ENCODE peak calls at places on chromosomes 16 and 17, in five cellular contexts. H is ascending aorta, K is mammary epithelial cell, X is cardiac muscle cell, Y is heart left ventricle. B is an unnamed sample.
A peak's percentile ranks its signal among the peaks of the same experiment; 100 is the strongest.

GRCh38 chr17:7294614-7295153 is at the start of gene YBX2:
- DNase-seq in H (no peak), K (peak; percentile 45), X (peak; percentile 25), Y (peak; percentile 76), B (no peak)

GRCh38 chr16:83171396-83171795 is 544.6 kb downstream of the CDH13 start:
- DNase-seq in H (no peak), K (no peak), X (no peak), Y (no peak), B (no peak)

GRCh38 chr17:45371414-45372324 is 54.8 kb upstream of the MAP3K14 start:
- DNase-seq in H (no peak), K (peak; percentile 96), X (peak; percentile 99), Y (peak; percentile 81), B (peak; percentile 99)

GRCh38 chr17:540632-541031 is 174.0 kb downstream of the VPS53 start:
- DNase-seq in H (no peak), K (no peak), X (no peak), Y (no peak), B (no peak)

GRCh38 chr16:15874745-15875314 is 13.6 kb downstream of the CEP20 start:
- DNase-seq in H (no peak), K (peak; percentile 56), X (peak; percentile 82), Y (peak; percentile 29), B (peak; percentile 56)

GRCh38 chr17:44278006-44278405 is 10.1 kb upstream of the SLC4A1 start:
- DNase-seq in H (no peak), K (no peak), X (no peak), Y (no peak), B (no peak)

GRCh38 chr16:51239196-51239595 is 88.1 kb upstream of the SALL1 start:
- DNase-seq in H (no peak), K (no peak), X (no peak), Y (no peak), B (no peak)

GRCh38 chr17:31491794-31492171 is 100.3 kb downstream of the RAB11FIP4 start:
- DNase-seq in H (no peak), K (peak; percentile 25), X (no peak), Y (no peak), B (no peak)

GRCh38 chr17:66965801-66966528 is 1.5 kb downstream of the CACNG4 start:
- DNase-seq in H (no peak), K (no peak), X (no peak), Y (no peak), B (no peak)

GRCh38 chr17:51251010-51251409 is 8.8 kb downstream of the MBTD1 start:
- DNase-seq in H (no peak), K (no peak), X (peak; percentile 1), Y (no peak), B (peak; percentile 57)

GRCh38 chr17:77829871-77830799 is 128.4 kb upstream of the TNRC6C start:
- DNase-seq in H (no peak), K (peak; percentile 41), X (peak; percentile 86), Y (peak; percentile 83), B (peak; percentile 76)

GRCh38 chr16:13957197-13958078 is 37.5 kb downstream of the ERCC4 start:
- DNase-seq in H (no peak), K (peak; percentile 87), X (peak; percentile 96), Y (peak; percentile 53), B (peak; percentile 93)

GRCh38 chr17:7794063-7794663 is 39.9 kb upstream of the KDM6B start:
- DNase-seq in H (no peak), K (no peak), X (no peak), Y (no peak), B (no peak)

GRCh38 chr16:56301391-56301850 is 110.1 kb downstream of the GNAO1 start:
- DNase-seq in H (no peak), K (no peak), X (peak; percentile 30), Y (no peak), B (peak; percentile 83)

GRCh38 chr17:65638221-65638940 is 76.9 kb upstream of the AXIN2 start:
- DNase-seq in H (no peak), K (no peak), X (peak; percentile 16), Y (no peak), B (no peak)

GRCh38 chr17:39073916-39074315 is 77.5 kb downstream of the PLXDC1 start:
- DNase-seq in H (no peak), K (peak; percentile 86), X (no peak), Y (no peak), B (no peak)

GRCh38 chr17:39069114-39069756 is 82.2 kb downstream of the PLXDC1 start:
- DNase-seq in H (no peak), K (peak; percentile 32), X (peak; percentile 70), Y (no peak), B (no peak)

GRCh38 chr17:39077252-39077651 is 74.2 kb downstream of the PLXDC1 start:
- DNase-seq in H (no peak), K (no peak), X (no peak), Y (no peak), B (no peak)

GRCh38 chr17:39071573-39071972 is 79.9 kb downstream of the PLXDC1 start:
- DNase-seq in H (no peak), K (no peak), X (no peak), Y (no peak), B (no peak)

GRCh38 chr17:39073353-39073752 is 78.1 kb downstream of the PLXDC1 start:
- DNase-seq in H (no peak), K (no peak), X (no peak), Y (no peak), B (no peak)
- H3K27ac ChIP-seq in H (no peak overlapping the region), K (no peak overlapping the region), X (no peak overlapping the region), Y (no peak overlapping the region), B (no peak overlapping the region)

GRCh38 chr16:89047331-89048086 is 46.1 kb upstream of the ACSF3 start:
- DNase-seq in H (no peak), K (no peak), X (no peak), Y (no peak), B (no peak)
- H3K4me1 ChIP-seq in H (no peaks in the 10 kb centered on the region), K (peaks cover 10% of the 10 kb centered on the region), X (no peaks in the 10 kb centered on the region), Y (no peaks in the 10 kb centered on the region), B (peaks cover 6% of the 10 kb centered on the region)

GRCh38 chr16:75379339-75379738 is 54.0 kb downstream of the CFDP1 start:
- DNase-seq in H (no peak), K (no peak), X (no peak), Y (no peak), B (no peak)
- H3K36me3 ChIP-seq in H (no peaks in the 10 kb centered on the region), K (no peaks in the 10 kb centered on the region), X (no peaks in the 10 kb centered on the region), Y (no peaks in the 10 kb centered on the region), B (peaks cover 2% of the 10 kb centered on the region)

GRCh38 chr16:27769561-27770222 is 219.7 kb downstream of the KATNIP start:
- DNase-seq in H (no peak), K (peak; percentile 71), X (peak; percentile 56), Y (no peak), B (peak; percentile 61)

GRCh38 chr16:27772093-27772820 is 222.3 kb downstream of the KATNIP start:
- DNase-seq in H (no peak), K (no peak), X (no peak), Y (no peak), B (no peak)

GRCh38 chr16:27768651-27769270 is 218.8 kb downstream of the KATNIP start:
- DNase-seq in H (no peak), K (no peak), X (no peak), Y (no peak), B (no peak)

GRCh38 chr16:27771201-27771910 is 221.4 kb downstream of the KATNIP start:
- DNase-seq in H (no peak), K (no peak), X (no peak), Y (no peak), B (no peak)

GRCh38 chr16:27770271-27771196 is 220.6 kb downstream of the KATNIP start:
- DNase-seq in H (no peak), K (no peak), X (no peak), Y (no peak), B (no peak)
- H3K27ac ChIP-seq in H (peak overlapping the region; percentile 83), K (peak overlapping the region; percentile 12), X (no peak overlapping the region), Y (no peak overlapping the region), B (peak overlapping the region; percentile 62)

GRCh38 chr17:28898261-28898955 is 875 bp upstream of the FLOT2 start:
- DNase-seq in H (no peak), K (no peak), X (no peak), Y (no peak), B (no peak)
- H3K4me1 ChIP-seq in H (no peaks in the 10 kb centered on the region), K (peaks cover 28% of the 10 kb centered on the region), X (peaks cover 12% of the 10 kb centered on the region), Y (peaks cover 34% of the 10 kb centered on the region), B (peaks cover 38% of the 10 kb centered on the region)

DNA sequence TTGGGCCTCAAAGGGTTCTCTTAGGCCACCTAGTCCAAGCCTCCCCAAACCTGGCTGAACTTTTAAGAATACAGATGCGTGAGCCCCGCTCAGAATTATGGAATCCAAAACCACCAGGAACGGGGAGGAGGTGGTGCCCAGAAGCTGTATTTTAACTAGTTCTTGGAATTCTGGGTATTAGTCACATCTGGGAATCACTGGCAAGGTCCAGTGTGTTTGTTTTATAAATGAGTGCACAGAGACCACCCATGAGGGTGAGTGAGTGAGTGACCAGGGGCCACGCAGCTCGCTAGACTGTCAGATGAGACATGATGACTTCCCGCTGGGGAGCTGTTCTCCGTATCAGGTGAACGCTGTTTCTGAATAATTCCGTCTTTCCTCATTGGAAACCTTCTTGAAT is 14.2 kb downstream of the KLHL36 start:
- DNase-seq in H (no peak), K (no peak), X (no peak), Y (no peak), B (peak; percentile 91)
- H3K36me3 ChIP-seq in H (peaks cover 89% of the 10 kb centered on the region), K (peaks cover 23% of the 10 kb centered on the region), X (peaks cover 31% of the 10 kb centered on the region), Y (peaks cover 39% of the 10 kb centered on the region), B (peaks cover 60% of the 10 kb centered on the region)

GRCh38 chr16:49699718-49700117 is 156.2 kb downstream of the ZNF423 start:
- DNase-seq in H (no peak), K (no peak), X (no peak), Y (no peak), B (no peak)
- H3K27ac ChIP-seq in H (peak overlapping the region; percentile 89), K (no peak overlapping the region), X (peak overlapping the region; percentile 90), Y (no peak overlapping the region), B (peak overlapping the region; percentile 67)

DNA sequence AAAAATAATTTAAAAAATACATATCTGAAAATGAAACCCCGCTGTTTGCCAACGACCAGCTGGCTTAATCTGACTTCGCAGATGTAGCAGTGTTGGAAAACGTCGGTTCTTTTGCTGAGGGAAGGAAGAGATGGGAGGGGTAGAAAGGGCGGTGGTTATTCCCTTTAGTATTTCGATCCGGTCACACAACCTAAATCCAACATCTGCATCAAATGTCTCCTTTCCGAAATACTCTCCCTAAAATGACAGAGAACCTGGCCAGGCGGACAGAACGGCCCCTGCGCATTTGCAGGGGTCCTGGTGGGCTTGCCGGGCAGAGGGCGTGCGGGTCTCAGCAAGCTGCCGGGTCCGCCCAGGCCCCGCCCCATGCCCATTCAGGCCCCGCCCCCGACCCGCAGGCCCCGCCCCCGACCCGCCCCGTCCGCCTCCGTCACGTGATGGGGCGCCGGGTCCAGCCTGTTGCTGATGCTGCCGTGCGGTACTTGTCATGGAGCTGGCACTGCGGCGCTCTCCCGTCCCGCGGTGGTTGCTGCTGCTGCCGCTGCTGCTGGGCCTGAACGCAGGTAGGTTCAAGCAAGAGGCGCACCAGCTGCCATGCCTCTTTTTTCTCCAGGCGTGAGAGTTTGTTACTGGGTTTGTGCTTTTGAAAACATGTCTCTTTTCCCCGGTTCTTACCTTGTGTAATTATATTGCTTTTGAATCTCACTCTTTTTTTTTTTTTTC is at the start of gene SCPEP1:
- DNase-seq in H (peak; percentile 64), K (peak; percentile 74), X (peak; percentile 80), Y (peak; percentile 86), B (peak; percentile 80)
- H3K4me1 ChIP-seq in H (no peaks in the 10 kb centered on the region), K (peaks cover 58% of the 10 kb centered on the region), X (peaks cover 8% of the 10 kb centered on the region), Y (peaks cover 13% of the 10 kb centered on the region), B (peaks cover 7% of the 10 kb centered on the region)

DNA sequence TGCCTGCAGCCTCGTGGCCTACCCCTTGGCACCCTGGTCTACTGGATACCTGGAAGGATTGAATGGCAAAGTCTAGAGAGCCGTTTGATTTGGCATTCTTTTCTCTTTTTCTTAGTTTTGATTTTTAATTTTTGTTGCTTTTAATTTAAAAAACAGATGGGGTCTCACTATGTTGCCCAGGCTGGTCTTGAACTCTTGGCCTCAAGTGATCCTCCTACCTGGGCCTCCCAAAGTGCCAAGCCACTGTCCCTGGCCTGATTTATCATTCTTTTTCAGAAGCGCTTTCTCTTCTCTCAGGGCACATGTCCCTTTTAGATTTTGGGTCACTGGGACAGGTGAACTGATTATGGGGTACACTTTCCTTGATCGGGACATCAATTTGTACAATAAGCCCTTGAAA is 10.8 kb downstream of the ZC3H18 start:
- DNase-seq in H (no peak), K (no peak), X (no peak), Y (no peak), B (no peak)
- H3K36me3 ChIP-seq in H (peaks cover 59% of the 10 kb centered on the region), K (peaks cover 16% of the 10 kb centered on the region), X (peaks cover 2% of the 10 kb centered on the region), Y (peaks cover 8% of the 10 kb centered on the region), B (peaks cover 83% of the 10 kb centered on the region)